ENCODE peak calls at places on chromosomes 5 and 9, in four cellular contexts. One of them, this sample, is unnamed.

GRCh38 chr9:124504530-124505005 is 2.6 kb downstream of the NR5A1 start:
- DNase-seq in sigmoid colon: no peak
- DNase-seq in A549: no peak
- DNase-seq in HepG2: no peak
- DNase-seq in this sample: no peak

GRCh38 chr9:34985311-34985899 is 4.1 kb upstream of the DNAJB5 start:
- DNase-seq in A549: peak
- DNase-seq in HepG2: peak
- DNase-seq in sigmoid colon: no peak
- DNase-seq in this sample: peak

GRCh38 chr5:163696270-163696887 is 191.0 kb downstream of the MAT2B start:
- DNase-seq in HepG2: peak
- DNase-seq in A549: peak
- DNase-seq in sigmoid colon: no peak
- DNase-seq in this sample: no peak

GRCh38 chr9:99351647-99352046 is 129.6 kb downstream of the SEC61B start:
- DNase-seq in sigmoid colon: no peak
- DNase-seq in A549: no peak
- DNase-seq in HepG2: no peak
- DNase-seq in this sample: no peak

GRCh38 chr9:82129708-82130107 is 141.1 kb downstream of the SPATA31D1 start:
- DNase-seq in sigmoid colon: no peak
- DNase-seq in HepG2: no peak
- DNase-seq in A549: no peak
- DNase-seq in this sample: no peak

GRCh38 chr5:90356612-90357011 is 52.9 kb downstream of the CETN3 start:
- DNase-seq in sigmoid colon: no peak
- DNase-seq in HepG2: no peak
- DNase-seq in A549: no peak
- DNase-seq in this sample: no peak

GRCh38 chr5:157046041-157046440 is 12.9 kb downstream of the HAVCR1 start:
- DNase-seq in sigmoid colon: no peak
- DNase-seq in A549: peak
- DNase-seq in HepG2: peak
- DNase-seq in this sample: peak

GRCh38 chr5:146290318-146290717 is 48.3 kb upstream of the POU4F3 start:
- DNase-seq in sigmoid colon: no peak
- DNase-seq in HepG2: no peak
- DNase-seq in A549: peak
- DNase-seq in this sample: no peak

GRCh38 chr9:28720746-28721145 is 1147.5 kb upstream of the C9orf72 start:
- DNase-seq in sigmoid colon: no peak
- DNase-seq in A549: no peak
- DNase-seq in HepG2: no peak
- DNase-seq in this sample: no peak

GRCh38 chr5:61245486-61245885 is 83.2 kb upstream of the SMIM15 start:
- DNase-seq in A549: no peak
- DNase-seq in sigmoid colon: no peak
- DNase-seq in HepG2: no peak
- DNase-seq in this sample: no peak

GRCh38 chr9:124126571-124127289 is 115.2 kb downstream of the LHX2 start:
- DNase-seq in A549: peak
- DNase-seq in sigmoid colon: peak
- DNase-seq in HepG2: peak
- DNase-seq in this sample: peak

GRCh38 chr5:32312194-32312681 is 501 bp downstream of the MTMR12 start:
- DNase-seq in HepG2: no peak
- DNase-seq in A549: peak
- DNase-seq in sigmoid colon: peak
- DNase-seq in this sample: peak

GRCh38 chr5:174872271-174872670 is 147.9 kb downstream of the MSX2 start:
- DNase-seq in HepG2: no peak
- DNase-seq in A549: no peak
- DNase-seq in sigmoid colon: no peak
- DNase-seq in this sample: no peak

GRCh38 chr9:87850405-87850804 is 32.3 kb upstream of the SPATA31E1 start:
- DNase-seq in HepG2: no peak
- DNase-seq in A549: peak
- DNase-seq in sigmoid colon: no peak
- DNase-seq in this sample: no peak

GRCh38 chr5:176497852-176498251 is 39.4 kb downstream of the RNF44 start:
- DNase-seq in HepG2: no peak
- DNase-seq in A549: no peak
- DNase-seq in sigmoid colon: no peak
- DNase-seq in this sample: no peak

GRCh38 chr9:108972186-108972585 is 38.0 kb downstream of the ABITRAM start:
- DNase-seq in HepG2: no peak
- DNase-seq in sigmoid colon: no peak
- DNase-seq in A549: no peak
- DNase-seq in this sample: no peak

GRCh38 chr9:3526903-3527652 is 1.3 kb upstream of the RFX3 start:
- DNase-seq in sigmoid colon: no peak
- DNase-seq in A549: peak
- DNase-seq in HepG2: peak
- DNase-seq in this sample: no peak

GRCh38 chr5:178241259-178241658 is 8.7 kb upstream of the PHYKPL start:
- DNase-seq in A549: no peak
- DNase-seq in HepG2: no peak
- DNase-seq in sigmoid colon: no peak
- DNase-seq in this sample: no peak

GRCh38 chr5:171365351-171365750 is 22.3 kb upstream of the NPM1 start:
- DNase-seq in HepG2: peak
- DNase-seq in A549: peak
- DNase-seq in sigmoid colon: no peak
- DNase-seq in this sample: no peak

GRCh38 chr9:108257387-108257786 is 598.4 kb downstream of the ACTL7B start:
- DNase-seq in A549: no peak
- DNase-seq in HepG2: no peak
- DNase-seq in sigmoid colon: no peak
- DNase-seq in this sample: no peak

GRCh38 chr5:123209163-123210013 is 120.3 kb downstream of the PRDM6 start:
- DNase-seq in sigmoid colon: no peak
- DNase-seq in A549: peak
- DNase-seq in HepG2: peak
- DNase-seq in this sample: no peak

GRCh38 chr5:95621839-95622629 is 2.1 kb downstream of the GPR150 start:
- DNase-seq in sigmoid colon: no peak
- DNase-seq in A549: no peak
- DNase-seq in HepG2: no peak
- DNase-seq in this sample: no peak

GRCh38 chr9:107465467-107466451 is 23.8 kb downstream of the KLF4 start:
- DNase-seq in sigmoid colon: peak
- DNase-seq in A549: peak
- DNase-seq in HepG2: no peak
- DNase-seq in this sample: peak

GRCh38 chr9:127930298-127931091 is at the start of gene PIP5KL1:
- DNase-seq in HepG2: peak
- DNase-seq in sigmoid colon: peak
- DNase-seq in A549: peak
- DNase-seq in this sample: peak

GRCh38 chr5:121138495-121138907 is 674.4 kb downstream of the PRR16 start:
- DNase-seq in HepG2: no peak
- DNase-seq in A549: no peak
- DNase-seq in sigmoid colon: no peak
- DNase-seq in this sample: no peak
- TF ChIP-seq EP300 in HepG2: no peak
- TF ChIP-seq EP300 in A549: no peak
- TF ChIP-seq EP300 in sigmoid colon: no peak
- TF ChIP-seq EP300 in this sample: no peak

GRCh38 chr9:136728080-136728547 is 14.6 kb downstream of the LCN10 start:
- DNase-seq in A549: peak
- DNase-seq in sigmoid colon: peak
- DNase-seq in HepG2: peak
- DNase-seq in this sample: peak
- TF ChIP-seq EP300 in A549: no peak
- TF ChIP-seq EP300 in sigmoid colon: peak
- TF ChIP-seq EP300 in HepG2: no peak
- TF ChIP-seq EP300 in this sample: no peak

GRCh38 chr5:87888139-87888538 is 380.5 kb downstream of the TMEM161B start:
- DNase-seq in sigmoid colon: no peak
- DNase-seq in A549: no peak
- DNase-seq in HepG2: no peak
- DNase-seq in this sample: no peak

GRCh38 chr5:87885727-87886126 is 382.9 kb downstream of the TMEM161B start:
- DNase-seq in HepG2: no peak
- DNase-seq in A549: no peak
- DNase-seq in sigmoid colon: no peak
- DNase-seq in this sample: no peak

GRCh38 chr5:87887247-87887646 is 381.4 kb downstream of the TMEM161B start:
- DNase-seq in HepG2: no peak
- DNase-seq in sigmoid colon: no peak
- DNase-seq in A549: no peak
- DNase-seq in this sample: no peak
- TF ChIP-seq EP300 in HepG2: no peak
- TF ChIP-seq EP300 in sigmoid colon: no peak
- TF ChIP-seq EP300 in A549: no peak
- TF ChIP-seq EP300 in this sample: no peak

GRCh38 chr9:19181556-19181955 is 48.9 kb upstream of the DENND4C start:
- DNase-seq in HepG2: no peak
- DNase-seq in A549: no peak
- DNase-seq in sigmoid colon: no peak
- DNase-seq in this sample: no peak

GRCh38 chr9:19181002-19181401 is 49.5 kb upstream of the DENND4C start:
- DNase-seq in A549: peak
- DNase-seq in sigmoid colon: no peak
- DNase-seq in HepG2: no peak
- DNase-seq in this sample: no peak

GRCh38 chr9:19186240-19186639 is 44.3 kb upstream of the DENND4C start:
- DNase-seq in HepG2: no peak
- DNase-seq in A549: peak
- DNase-seq in sigmoid colon: no peak
- DNase-seq in this sample: no peak

GRCh38 chr9:19185191-19185590 is 45.3 kb upstream of the DENND4C start:
- DNase-seq in sigmoid colon: no peak
- DNase-seq in HepG2: no peak
- DNase-seq in A549: no peak
- DNase-seq in this sample: no peak

GRCh38 chr9:19184144-19184917 is 46.2 kb upstream of the DENND4C start:
- DNase-seq in sigmoid colon: peak
- DNase-seq in HepG2: peak
- DNase-seq in A549: peak
- DNase-seq in this sample: peak
- TF ChIP-seq EP300 in sigmoid colon: no peak
- TF ChIP-seq EP300 in HepG2: no peak
- TF ChIP-seq EP300 in A549: peak
- TF ChIP-seq EP300 in this sample: no peak

DNA sequence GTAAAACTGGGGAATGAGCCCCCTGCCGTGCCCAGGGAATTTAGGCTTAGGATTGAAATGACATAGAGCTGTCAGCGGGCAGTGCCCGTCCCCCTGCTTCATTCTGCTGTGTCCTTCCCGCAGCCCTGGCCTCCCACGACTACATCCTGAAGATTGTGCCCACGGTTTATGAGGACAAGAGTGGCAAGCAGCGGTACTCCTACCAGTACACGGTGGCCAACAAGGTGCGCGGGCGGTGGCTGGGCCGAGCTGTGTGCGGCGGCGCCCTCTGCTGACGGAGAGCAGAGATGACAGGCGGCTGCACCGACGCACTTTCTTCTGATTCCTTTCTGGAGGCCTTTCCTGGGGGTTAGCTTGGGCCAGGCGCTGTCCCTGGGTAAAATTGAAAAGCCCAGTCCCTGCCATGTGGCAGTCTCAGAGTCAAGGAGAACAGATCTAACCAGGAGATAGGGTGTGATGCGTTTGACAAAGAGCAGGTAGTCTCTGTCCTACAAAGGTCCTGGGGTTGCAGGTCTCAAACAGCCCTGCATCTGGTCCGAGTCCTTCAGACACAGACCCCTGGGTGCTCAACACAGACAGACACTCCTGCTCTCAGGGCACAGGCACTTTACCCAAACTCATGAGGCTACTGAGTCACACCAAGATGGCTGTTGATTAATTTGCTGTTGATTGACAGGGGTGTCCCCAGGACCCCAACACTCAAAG is 26.8 kb upstream of the RPL26L1 start:
- DNase-seq in A549: peak
- DNase-seq in HepG2: peak
- DNase-seq in sigmoid colon: peak
- DNase-seq in this sample: peak
- TF ChIP-seq EP300 in A549: no peak
- TF ChIP-seq EP300 in HepG2: no peak
- TF ChIP-seq EP300 in sigmoid colon: no peak
- TF ChIP-seq EP300 in this sample: no peak

GRCh38 chr5:74516217-74516636 is 124.3 kb downstream of the ENC1 start:
- DNase-seq in A549: peak
- DNase-seq in HepG2: peak
- DNase-seq in sigmoid colon: no peak
- DNase-seq in this sample: no peak
- TF ChIP-seq EP300 in A549: no peak
- TF ChIP-seq EP300 in HepG2: no peak
- TF ChIP-seq EP300 in sigmoid colon: no peak
- TF ChIP-seq EP300 in this sample: no peak

GRCh38 chr5:99775189-99775588 is 760.0 kb upstream of the FAM174A start:
- DNase-seq in sigmoid colon: no peak
- DNase-seq in A549: no peak
- DNase-seq in HepG2: no peak
- DNase-seq in this sample: no peak
- TF ChIP-seq EP300 in sigmoid colon: no peak
- TF ChIP-seq EP300 in A549: no peak
- TF ChIP-seq EP300 in HepG2: no peak
- TF ChIP-seq EP300 in this sample: no peak

GRCh38 chr5:6480133-6481051 is 31.7 kb downstream of the UBE2QL1 start:
- DNase-seq in sigmoid colon: no peak
- DNase-seq in A549: no peak
- DNase-seq in HepG2: no peak
- DNase-seq in this sample: no peak
- TF ChIP-seq EP300 in sigmoid colon: no peak
- TF ChIP-seq EP300 in A549: no peak
- TF ChIP-seq EP300 in HepG2: no peak
- TF ChIP-seq EP300 in this sample: no peak

GRCh38 chr9:37943329-37944265 is 39.7 kb upstream of the SLC25A51 start:
- DNase-seq in HepG2: no peak
- DNase-seq in sigmoid colon: no peak
- DNase-seq in A549: no peak
- DNase-seq in this sample: no peak
- TF ChIP-seq EP300 in HepG2: no peak
- TF ChIP-seq EP300 in sigmoid colon: no peak
- TF ChIP-seq EP300 in A549: no peak
- TF ChIP-seq EP300 in this sample: no peak

DNA sequence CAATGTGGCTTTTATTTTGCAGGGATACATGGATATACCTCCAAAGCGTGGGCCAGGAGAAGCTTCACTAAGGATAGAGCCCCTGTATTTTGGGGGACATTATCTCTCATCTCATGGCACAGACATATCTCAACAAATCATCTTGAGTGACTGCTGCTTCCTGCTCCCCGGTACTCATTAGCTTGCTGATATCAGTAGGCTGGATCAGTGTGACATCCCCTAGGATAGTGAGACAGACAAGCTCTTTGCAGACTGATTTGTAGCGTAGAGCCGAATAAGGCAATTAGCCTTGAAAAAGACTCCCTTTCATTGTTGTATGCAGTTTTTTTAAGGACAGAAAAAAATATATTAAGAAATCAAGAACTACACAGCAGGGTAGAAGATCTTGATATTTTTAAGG is 237.7 kb upstream of the CDH9 start:
- DNase-seq in sigmoid colon: no peak
- DNase-seq in A549: no peak
- DNase-seq in HepG2: no peak
- DNase-seq in this sample: no peak
- TF ChIP-seq EP300 in sigmoid colon: no peak
- TF ChIP-seq EP300 in A549: no peak
- TF ChIP-seq EP300 in HepG2: no peak
- TF ChIP-seq EP300 in this sample: no peak

This sample was measured in stomach.